ENCODE peak calls at places on chromosomes 2 and 18, in seven cellular contexts. J is IMR-90; W is CD4-positive, alpha-beta memory T cell; S is fibroblast of pulmonary artery; Q is T47D; L is prostate gland; A is Right ventricle myocardium inferior. M is an unnamed sample.

GRCh38 chr2:102025016-102025491 is 33.3 kb downstream of the IL1R2 start:
- DNase-seq in J (peak; percentile 49), W (no peak), S (peak; percentile 74), Q (no peak), L (no peak), A (no peak), M (no peak)

GRCh38 chr2:228037915-228038314 is 143.6 kb downstream of the SPHKAP start:
- DNase-seq in J (no peak), W (no peak), S (no peak), Q (no peak), L (no peak), A (no peak), M (no peak)

GRCh38 chr2:37590119-37590571 is 81.3 kb downstream of the CDC42EP3 start:
- DNase-seq in J (peak; percentile 61), W (no peak), S (peak; percentile 89), Q (no peak), L (peak; percentile 31), A (no peak), M (no peak)

GRCh38 chr2:239594772-239595608 is 194.2 kb upstream of the HDAC4 start:
- DNase-seq in J (no peak), W (no peak), S (no peak), Q (no peak), L (no peak), A (no peak), M (no peak)

GRCh38 chr18:46622999-46623398 is 34.0 kb downstream of the LOXHD1 start:
- DNase-seq in J (peak; percentile 15), W (no peak), S (peak; percentile 28), Q (peak; percentile 33), L (no peak), A (no peak), M (no peak)

GRCh38 chr2:172931923-172932520 is 143.6 kb upstream of the MAP3K20 start:
- DNase-seq in J (peak; percentile 78), W (peak; percentile 41), S (peak; percentile 88), Q (peak; percentile 60), L (peak; percentile 75), A (no peak), M (peak; percentile 61)

GRCh38 chr2:175414872-175415487 is 233.5 kb upstream of the ATP5MC3 start:
- DNase-seq in J (peak; percentile 54), W (no peak), S (peak; percentile 58), Q (peak; percentile 82), L (peak; percentile 17), A (peak; percentile 71), M (peak; percentile 65)

GRCh38 chr2:76610451-76610850 is 899.7 kb upstream of the GCFC2 start:
- DNase-seq in J (no peak), W (no peak), S (no peak), Q (no peak), L (no peak), A (no peak), M (no peak)

GRCh38 chr2:72994991-72995380 is 76.5 kb downstream of the SFXN5 start:
- DNase-seq in J (no peak), W (no peak), S (no peak), Q (no peak), L (no peak), A (no peak), M (peak; percentile 39)

GRCh38 chr2:119231975-119232665 is 8.5 kb downstream of the STEAP3 start:
- DNase-seq in J (peak; percentile 74), W (no peak), S (peak; percentile 30), Q (no peak), L (no peak), A (no peak), M (no peak)

GRCh38 chr2:9069496-9069991 is 66.1 kb upstream of the MBOAT2 start:
- DNase-seq in J (no peak), W (no peak), S (no peak), Q (no peak), L (no peak), A (no peak), M (no peak)

GRCh38 chr18:23635283-23636040 is 27.2 kb downstream of the ANKRD29 start:
- DNase-seq in J (no peak), W (no peak), S (no peak), Q (no peak), L (no peak), A (no peak), M (no peak)

GRCh38 chr18:46676162-46676830 is 19.3 kb upstream of the LOXHD1 start:
- DNase-seq in J (no peak), W (no peak), S (no peak), Q (peak; percentile 18), L (no peak), A (peak; percentile 25), M (peak; percentile 23)

GRCh38 chr2:10412380-10412779 is 35.7 kb downstream of the ODC1 start:
- DNase-seq in J (peak; percentile 52), W (no peak), S (peak; percentile 58), Q (peak; percentile 74), L (no peak), A (peak; percentile 30), M (no peak)

GRCh38 chr2:86372641-86373502 is 35.4 kb upstream of the REEP1 start:
- DNase-seq in J (peak; percentile 42), W (no peak), S (peak; percentile 63), Q (peak; percentile 74), L (peak; percentile 22), A (no peak), M (no peak)

GRCh38 chr2:88545118-88545517 is 82.1 kb downstream of the EIF2AK3 start:
- DNase-seq in J (peak; percentile 38), W (no peak), S (peak; percentile 39), Q (peak; percentile 87), L (no peak), A (no peak), M (no peak)

GRCh38 chr2:17518212-17519154 is at the start of gene RAD51AP2:
- DNase-seq in J (peak; percentile 66), W (peak; percentile 29), S (peak; percentile 77), Q (peak; percentile 35), L (peak; percentile 73), A (peak; percentile 89), M (peak; percentile 96)

GRCh38 chr18:48820483-48821250 is 130.1 kb downstream of the SMAD7 start:
- DNase-seq in J (no peak), W (no peak), S (no peak), Q (no peak), L (no peak), A (no peak), M (peak; percentile 42)

GRCh38 chr2:156784034-156784433 is 347.9 kb downstream of the GPD2 start:
- DNase-seq in J (no peak), W (no peak), S (no peak), Q (no peak), L (no peak), A (no peak), M (no peak)

GRCh38 chr18:8990276-8991031 is 112.0 kb upstream of the NDUFV2 start:
- DNase-seq in J (no peak), W (no peak), S (no peak), Q (peak; percentile 10), L (no peak), A (peak; percentile 72), M (no peak)

GRCh38 chr18:4267641-4268040 is 187.5 kb downstream of the DLGAP1 start:
- DNase-seq in J (no peak), W (no peak), S (no peak), Q (no peak), L (no peak), A (no peak), M (no peak)

GRCh38 chr2:229920011-229920781 is 1.6 kb downstream of the TRIP12 start:
- DNase-seq in J (no peak), W (peak; percentile 66), S (peak; percentile 24), Q (no peak), L (peak; percentile 31), A (no peak), M (no peak)

M was measured in H1.